ENCODE peak calls at places on chromosomes 13 and 19, in seven cellular contexts. P is uterus, F is fibroblast of villous mesenchyme, H is foreskin fibroblast, R is AG04449, J is fibroblast of pulmonary artery, B is PC-9. T is an unnamed sample.

GRCh38 chr13:80881495-80882482 is 540.9 kb upstream of the SPRY2 start:
- DNase-seq in P (no peak), F (peak), H (peak), R (no peak), J (peak), B (no peak), T (peak)

GRCh38 chr13:33272531-33273124 is 12.9 kb downstream of the STARD13 start:
- DNase-seq in P (no peak), F (no peak), H (no peak), R (no peak), J (no peak), B (no peak), T (no peak)

GRCh38 chr13:44273991-44274810 is 99.4 kb upstream of the SERP2 start:
- DNase-seq in P (no peak), F (peak), H (peak), R (no peak), J (peak), B (peak), T (no peak)

GRCh38 chr19:6034512-6034911 is 56.6 kb upstream of the RANBP3 start:
- DNase-seq in P (no peak), F (no peak), H (no peak), R (no peak), J (no peak), B (no peak), T (no peak)

GRCh38 chr13:46479286-46479685 is 73.7 kb upstream of the LRCH1 start:
- DNase-seq in P (no peak), F (no peak), H (no peak), R (no peak), J (no peak), B (no peak), T (no peak)

GRCh38 chr13:104181526-104182231 is 1115.5 kb upstream of the SLC10A2 start:
- DNase-seq in P (no peak), F (no peak), H (no peak), R (no peak), J (no peak), B (no peak), T (no peak)

GRCh38 chr13:66933994-66934393 is 296.1 kb downstream of the PCDH9 start:
- DNase-seq in P (no peak), F (no peak), H (peak), R (no peak), J (peak), B (no peak), T (no peak)

GRCh38 chr13:63393112-63393511 is 1977.5 kb upstream of the PCDH20 start:
- DNase-seq in P (no peak), F (no peak), H (no peak), R (no peak), J (peak), B (no peak), T (no peak)

GRCh38 chr19:52963229-52963760 is 614 bp upstream of the ZNF816 start:
- DNase-seq in P (no peak), F (no peak), H (no peak), R (no peak), J (no peak), B (no peak), T (no peak)

GRCh38 chr13:107348931-107349330 is 781.0 kb upstream of the ARGLU1 start:
- DNase-seq in P (no peak), F (peak), H (no peak), R (no peak), J (peak), B (no peak), T (no peak)

GRCh38 chr13:91719033-91719432 is 320.6 kb downstream of the GPC5 start:
- DNase-seq in P (no peak), F (no peak), H (no peak), R (no peak), J (peak), B (no peak), T (no peak)

GRCh38 chr13:51006067-51006800 is 96.6 kb downstream of the RNASEH2B start:
- DNase-seq in P (peak), F (no peak), H (peak), R (no peak), J (peak), B (no peak), T (no peak)

GRCh38 chr13:83943530-83944279 is 61.4 kb upstream of the SLITRK1 start:
- DNase-seq in P (no peak), F (no peak), H (no peak), R (no peak), J (no peak), B (no peak), T (no peak)

GRCh38 chr19:14519860-14520407 is 1.7 kb upstream of the DNAJB1 start:
- DNase-seq in P (no peak), F (no peak), H (peak), R (no peak), J (peak), B (peak), T (no peak)

GRCh38 chr19:51572415-51572814 is 1.3 kb downstream of the ZNF175 start:
- DNase-seq in P (no peak), F (no peak), H (no peak), R (no peak), J (no peak), B (no peak), T (no peak)

GRCh38 chr19:15702590-15702930 is 25.3 kb upstream of the OR10H2 start:
- DNase-seq in P (peak), F (peak), H (peak), R (peak), J (peak), B (peak), T (peak)

GRCh38 chr13:99075268-99076191 is 97.7 kb upstream of the DOCK9 start:
- DNase-seq in P (no peak), F (no peak), H (no peak), R (no peak), J (no peak), B (no peak), T (no peak)

GRCh38 chr19:14370169-14370998 is 10.9 kb upstream of the ADGRE5 start:
- DNase-seq in P (no peak), F (no peak), H (no peak), R (no peak), J (no peak), B (no peak), T (no peak)

GRCh38 chr13:44259045-44260042 is 114.3 kb upstream of the SERP2 start:
- DNase-seq in P (no peak), F (peak), H (no peak), R (no peak), J (peak), B (no peak), T (no peak)

GRCh38 chr13:44334751-44335150 is 38.9 kb upstream of the SERP2 start:
- DNase-seq in P (no peak), F (no peak), H (no peak), R (no peak), J (no peak), B (no peak), T (no peak)

GRCh38 chr19:36136975-36137686 is 2.7 kb upstream of the CAPNS1 start:
- DNase-seq in P (no peak), F (peak), H (peak), R (no peak), J (peak), B (peak), T (peak)

GRCh38 chr13:113397606-113398425 is 33.9 kb upstream of the GRTP1 start:
- DNase-seq in P (no peak), F (no peak), H (no peak), R (no peak), J (no peak), B (no peak), T (no peak)

GRCh38 chr13:52830946-52831345 is 17.5 kb downstream of the PCDH8 start:
- DNase-seq in P (no peak), F (no peak), H (no peak), R (no peak), J (no peak), B (no peak), T (no peak)

GRCh38 chr19:12180377-12180776 is 17.5 kb downstream of the ZNF136 start:
- DNase-seq in P (no peak), F (no peak), H (no peak), R (no peak), J (no peak), B (no peak), T (no peak)

GRCh38 chr19:57280913-57281425 is 684 bp downstream of the ZNF460 start:
- DNase-seq in P (no peak), F (peak), H (no peak), R (no peak), J (no peak), B (peak), T (no peak)

GRCh38 chr13:106400282-106400681 is 135.2 kb downstream of the EFNB2 start:
- DNase-seq in P (no peak), F (no peak), H (no peak), R (no peak), J (no peak), B (no peak), T (no peak)

GRCh38 chr13:111303559-111303958 is 16.9 kb upstream of the TEX29 start:
- DNase-seq in P (no peak), F (no peak), H (no peak), R (no peak), J (no peak), B (no peak), T (no peak)
- TF ChIP-seq CTCF in P (no peak), F (no peak), H (no peak), R (no peak), J (no peak), B (no peak), T (no peak)

GRCh38 chr13:82647540-82647939 is 1234.7 kb downstream of the SLITRK1 start:
- DNase-seq in P (no peak), F (no peak), H (no peak), R (no peak), J (no peak), B (no peak), T (no peak)
- TF ChIP-seq CTCF in P (no peak), F (no peak), H (no peak), R (no peak), J (no peak), B (no peak), T (no peak)

GRCh38 chr19:2695288-2695866 is 7.1 kb downstream of the GNG7 start:
- DNase-seq in P (no peak), F (no peak), H (no peak), R (no peak), J (no peak), B (no peak), T (no peak)
- TF ChIP-seq CTCF in P (no peak), F (no peak), H (no peak), R (no peak), J (no peak), B (no peak), T (no peak)

GRCh38 chr13:31910633-31911032 is 120.9 kb upstream of the FRY start:
- DNase-seq in P (no peak), F (no peak), H (no peak), R (no peak), J (no peak), B (no peak), T (no peak)

GRCh38 chr13:31908696-31909386 is 122.7 kb upstream of the FRY start:
- DNase-seq in P (no peak), F (peak), H (no peak), R (no peak), J (no peak), B (no peak), T (no peak)

GRCh38 chr13:31912641-31913401 is 118.8 kb upstream of the FRY start:
- DNase-seq in P (no peak), F (no peak), H (no peak), R (no peak), J (no peak), B (peak), T (no peak)

GRCh38 chr13:31913459-31913858 is 118.1 kb upstream of the FRY start:
- DNase-seq in P (no peak), F (peak), H (peak), R (no peak), J (no peak), B (no peak), T (peak)

GRCh38 chr13:31909889-31910551 is 121.6 kb upstream of the FRY start:
- DNase-seq in P (peak), F (peak), H (peak), R (no peak), J (peak), B (peak), T (peak)
- TF ChIP-seq CTCF in P (peak), F (peak), H (peak), R (peak), J (peak), B (peak), T (peak)